ENCODE peak calls at places on chromosomes 4 and X, in nine cellular contexts. One of them, this sample, is unnamed.

GRCh38 chrX:75968293-75968692 is 183.2 kb upstream of the MAGEE2 start:
- DNase-seq in body of pancreas: no peak
- DNase-seq in CD8-positive, alpha-beta memory T cell: no peak
- DNase-seq in esophagus muscularis mucosa: no peak
- DNase-seq in Peyer's patch: no peak
- DNase-seq in A673: no peak
- DNase-seq in BE2C: no peak
- DNase-seq in Panc1: no peak
- DNase-seq in HCT116: peak; percentile 15
- DNase-seq in this sample: no peak

GRCh38 chr4:187204389-187204920 is 480.8 kb upstream of the FAT1 start:
- DNase-seq in body of pancreas: no peak
- DNase-seq in CD8-positive, alpha-beta memory T cell: no peak
- DNase-seq in esophagus muscularis mucosa: no peak
- DNase-seq in Peyer's patch: no peak
- DNase-seq in A673: no peak
- DNase-seq in BE2C: no peak
- DNase-seq in Panc1: no peak
- DNase-seq in HCT116: no peak
- DNase-seq in this sample: no peak

GRCh38 chr4:2416564-2417195 is 1.8 kb downstream of the ZFYVE28 start:
- DNase-seq in body of pancreas: no peak
- DNase-seq in CD8-positive, alpha-beta memory T cell: no peak
- DNase-seq in esophagus muscularis mucosa: no peak
- DNase-seq in Peyer's patch: no peak
- DNase-seq in A673: no peak
- DNase-seq in BE2C: no peak
- DNase-seq in Panc1: no peak
- DNase-seq in HCT116: no peak
- DNase-seq in this sample: no peak

GRCh38 chr4:95867919-95868318 is 28.0 kb downstream of the PDHA2 start:
- DNase-seq in body of pancreas: no peak
- DNase-seq in CD8-positive, alpha-beta memory T cell: no peak
- DNase-seq in esophagus muscularis mucosa: no peak
- DNase-seq in Peyer's patch: no peak
- DNase-seq in A673: peak; percentile 24
- DNase-seq in BE2C: no peak
- DNase-seq in Panc1: no peak
- DNase-seq in HCT116: peak; percentile 28
- DNase-seq in this sample: no peak

GRCh38 chr4:127630152-127630551 is 2.6 kb upstream of the INTU start:
- DNase-seq in body of pancreas: no peak
- DNase-seq in CD8-positive, alpha-beta memory T cell: no peak
- DNase-seq in esophagus muscularis mucosa: no peak
- DNase-seq in Peyer's patch: no peak
- DNase-seq in A673: no peak
- DNase-seq in BE2C: no peak
- DNase-seq in Panc1: no peak
- DNase-seq in HCT116: no peak
- DNase-seq in this sample: no peak

GRCh38 chr4:8362483-8362882 is 78.0 kb downstream of the ACOX3 start:
- DNase-seq in body of pancreas: no peak
- DNase-seq in CD8-positive, alpha-beta memory T cell: no peak
- DNase-seq in esophagus muscularis mucosa: no peak
- DNase-seq in Peyer's patch: no peak
- DNase-seq in A673: no peak
- DNase-seq in BE2C: no peak
- DNase-seq in Panc1: no peak
- DNase-seq in HCT116: no peak
- DNase-seq in this sample: no peak

GRCh38 chr4:141447761-141448160 is 188.6 kb upstream of the IL15 start:
- DNase-seq in body of pancreas: no peak
- DNase-seq in CD8-positive, alpha-beta memory T cell: no peak
- DNase-seq in esophagus muscularis mucosa: no peak
- DNase-seq in Peyer's patch: no peak
- DNase-seq in A673: no peak
- DNase-seq in BE2C: no peak
- DNase-seq in Panc1: no peak
- DNase-seq in HCT116: no peak
- DNase-seq in this sample: no peak

GRCh38 chr4:52659016-52659721 is at the start of gene USP46:
- DNase-seq in body of pancreas: peak; percentile 79
- DNase-seq in CD8-positive, alpha-beta memory T cell: peak; percentile 34
- DNase-seq in esophagus muscularis mucosa: peak; percentile 93
- DNase-seq in Peyer's patch: peak; percentile 52
- DNase-seq in A673: peak; percentile 66
- DNase-seq in BE2C: peak; percentile 80
- DNase-seq in Panc1: no peak
- DNase-seq in HCT116: peak; percentile 15
- DNase-seq in this sample: peak; percentile 82

GRCh38 chr4:41658106-41658505 is 90.4 kb downstream of the PHOX2B start:
- DNase-seq in body of pancreas: no peak
- DNase-seq in CD8-positive, alpha-beta memory T cell: no peak
- DNase-seq in esophagus muscularis mucosa: no peak
- DNase-seq in Peyer's patch: no peak
- DNase-seq in A673: no peak
- DNase-seq in BE2C: no peak
- DNase-seq in Panc1: no peak
- DNase-seq in HCT116: no peak
- DNase-seq in this sample: no peak

GRCh38 chr4:141215030-141215429 is 5.7 kb upstream of the ZNF330 start:
- DNase-seq in body of pancreas: no peak
- DNase-seq in CD8-positive, alpha-beta memory T cell: no peak
- DNase-seq in esophagus muscularis mucosa: no peak
- DNase-seq in Peyer's patch: no peak
- DNase-seq in A673: no peak
- DNase-seq in BE2C: no peak
- DNase-seq in Panc1: no peak
- DNase-seq in HCT116: no peak
- DNase-seq in this sample: no peak

GRCh38 chrX:41238543-41238942 is 95.4 kb upstream of the DDX3X start:
- DNase-seq in body of pancreas: no peak
- DNase-seq in CD8-positive, alpha-beta memory T cell: no peak
- DNase-seq in esophagus muscularis mucosa: no peak
- DNase-seq in Peyer's patch: no peak
- DNase-seq in A673: peak; percentile 15
- DNase-seq in BE2C: no peak
- DNase-seq in Panc1: no peak
- DNase-seq in HCT116: no peak
- DNase-seq in this sample: no peak

GRCh38 chrX:83593634-83594294 is 85.7 kb downstream of the POU3F4 start:
- DNase-seq in body of pancreas: no peak
- DNase-seq in CD8-positive, alpha-beta memory T cell: no peak
- DNase-seq in esophagus muscularis mucosa: no peak
- DNase-seq in Peyer's patch: no peak
- DNase-seq in A673: no peak
- DNase-seq in BE2C: no peak
- DNase-seq in Panc1: no peak
- DNase-seq in HCT116: no peak
- DNase-seq in this sample: no peak

GRCh38 chrX:129665916-129666644 is 11.3 kb upstream of the APLN start:
- DNase-seq in body of pancreas: no peak
- DNase-seq in CD8-positive, alpha-beta memory T cell: no peak
- DNase-seq in esophagus muscularis mucosa: no peak
- DNase-seq in Peyer's patch: no peak
- DNase-seq in A673: peak; percentile 46
- DNase-seq in BE2C: no peak
- DNase-seq in Panc1: peak; percentile 66
- DNase-seq in HCT116: peak; percentile 26
- DNase-seq in this sample: peak; percentile 71

GRCh38 chr4:139761461-139761860 is 95.8 kb downstream of the MGST2 start:
- DNase-seq in body of pancreas: no peak
- DNase-seq in CD8-positive, alpha-beta memory T cell: no peak
- DNase-seq in esophagus muscularis mucosa: no peak
- DNase-seq in Peyer's patch: no peak
- DNase-seq in A673: peak; percentile 49
- DNase-seq in BE2C: peak; percentile 83
- DNase-seq in Panc1: no peak
- DNase-seq in HCT116: peak; percentile 24
- DNase-seq in this sample: no peak

GRCh38 chr4:123312951-123313592 is 83.5 kb upstream of the SPRY1 start:
- DNase-seq in body of pancreas: no peak
- DNase-seq in CD8-positive, alpha-beta memory T cell: no peak
- DNase-seq in esophagus muscularis mucosa: no peak
- DNase-seq in Peyer's patch: no peak
- DNase-seq in A673: no peak
- DNase-seq in BE2C: no peak
- DNase-seq in Panc1: no peak
- DNase-seq in HCT116: no peak
- DNase-seq in this sample: no peak

GRCh38 chr4:143699331-143700059 is 980 bp downstream of the FREM3 start:
- DNase-seq in body of pancreas: no peak
- DNase-seq in CD8-positive, alpha-beta memory T cell: no peak
- DNase-seq in esophagus muscularis mucosa: no peak
- DNase-seq in Peyer's patch: no peak
- DNase-seq in A673: no peak
- DNase-seq in BE2C: no peak
- DNase-seq in Panc1: no peak
- DNase-seq in HCT116: no peak
- DNase-seq in this sample: no peak

DNA sequence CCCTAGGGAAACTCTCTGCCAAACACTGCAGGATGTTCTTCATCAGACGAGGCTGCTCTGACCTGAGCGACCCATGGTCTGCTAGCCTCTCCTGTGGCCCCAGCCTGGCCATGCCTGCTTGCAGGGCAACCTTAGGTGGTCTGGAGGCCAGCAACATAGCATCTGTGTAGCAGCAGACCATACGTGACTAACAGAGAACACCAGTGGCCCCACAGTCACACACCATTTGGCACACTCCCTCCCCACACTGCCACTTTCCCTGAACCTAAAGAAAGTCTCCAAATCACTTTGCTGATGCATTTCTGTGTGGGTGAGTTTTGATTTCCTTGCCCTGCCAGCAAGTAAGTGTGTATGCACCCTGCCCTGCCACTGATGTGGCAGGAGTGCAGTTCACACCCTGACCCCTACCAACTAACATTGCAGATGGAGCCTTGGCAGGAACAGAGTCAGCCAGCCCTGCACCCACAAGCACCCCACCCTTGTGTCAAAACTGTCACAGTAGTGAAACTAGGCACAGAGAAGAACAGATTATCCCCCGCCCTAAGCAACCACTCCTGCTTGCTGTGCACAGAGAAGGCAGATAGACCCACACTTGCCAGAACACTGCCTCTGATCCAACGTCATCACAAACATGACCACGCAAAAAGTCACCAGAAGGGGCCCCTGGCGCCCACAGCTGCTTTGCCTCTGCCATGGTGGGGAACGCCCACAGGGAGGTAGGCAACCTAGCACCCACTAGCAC is 249.1 kb downstream of the SPIN4 start:
- DNase-seq in body of pancreas: no peak
- DNase-seq in CD8-positive, alpha-beta memory T cell: no peak
- DNase-seq in esophagus muscularis mucosa: no peak
- DNase-seq in Peyer's patch: no peak
- DNase-seq in A673: no peak
- DNase-seq in BE2C: no peak
- DNase-seq in Panc1: no peak
- DNase-seq in HCT116: no peak
- DNase-seq in this sample: no peak
- H3K9me3 ChIP-seq in body of pancreas: no peaks in the 10 kb centered on the region
- H3K9me3 ChIP-seq in CD8-positive, alpha-beta memory T cell: no peaks in the 10 kb centered on the region
- H3K9me3 ChIP-seq in esophagus muscularis mucosa: peaks cover 12% of the 10 kb centered on the region
- H3K9me3 ChIP-seq in Peyer's patch: no peaks in the 10 kb centered on the region
- H3K9me3 ChIP-seq in A673: peaks cover 4% of the 10 kb centered on the region
- H3K9me3 ChIP-seq in BE2C: no peaks in the 10 kb centered on the region
- H3K9me3 ChIP-seq in Panc1: no peaks in the 10 kb centered on the region
- H3K9me3 ChIP-seq in HCT116: no peaks in the 10 kb centered on the region
- H3K9me3 ChIP-seq in this sample: no peaks in the 10 kb centered on the region

GRCh38 chrX:40157228-40158035 is 59.7 kb upstream of the BCOR start:
- DNase-seq in body of pancreas: no peak
- DNase-seq in CD8-positive, alpha-beta memory T cell: no peak
- DNase-seq in esophagus muscularis mucosa: no peak
- DNase-seq in Peyer's patch: no peak
- DNase-seq in A673: no peak
- DNase-seq in BE2C: no peak
- DNase-seq in Panc1: no peak
- DNase-seq in HCT116: no peak
- DNase-seq in this sample: no peak

GRCh38 chrX:40154853-40155616 is 57.3 kb upstream of the BCOR start:
- DNase-seq in body of pancreas: peak; percentile 75
- DNase-seq in CD8-positive, alpha-beta memory T cell: no peak
- DNase-seq in esophagus muscularis mucosa: peak; percentile 92
- DNase-seq in Peyer's patch: no peak
- DNase-seq in A673: peak; percentile 51
- DNase-seq in BE2C: peak; percentile 61
- DNase-seq in Panc1: no peak
- DNase-seq in HCT116: no peak
- DNase-seq in this sample: peak; percentile 91

GRCh38 chrX:40158036-40158706 is 60.4 kb upstream of the BCOR start:
- DNase-seq in body of pancreas: no peak
- DNase-seq in CD8-positive, alpha-beta memory T cell: no peak
- DNase-seq in esophagus muscularis mucosa: no peak
- DNase-seq in Peyer's patch: no peak
- DNase-seq in A673: peak; percentile 56
- DNase-seq in BE2C: peak; percentile 43
- DNase-seq in Panc1: no peak
- DNase-seq in HCT116: no peak
- DNase-seq in this sample: no peak

GRCh38 chrX:40155617-40156471 is 58.1 kb upstream of the BCOR start:
- DNase-seq in body of pancreas: no peak
- DNase-seq in CD8-positive, alpha-beta memory T cell: no peak
- DNase-seq in esophagus muscularis mucosa: no peak
- DNase-seq in Peyer's patch: no peak
- DNase-seq in A673: peak; percentile 42
- DNase-seq in BE2C: no peak
- DNase-seq in Panc1: no peak
- DNase-seq in HCT116: no peak
- DNase-seq in this sample: no peak

GRCh38 chrX:40156472-40157227 is 58.9 kb upstream of the BCOR start:
- DNase-seq in body of pancreas: no peak
- DNase-seq in CD8-positive, alpha-beta memory T cell: no peak
- DNase-seq in esophagus muscularis mucosa: no peak
- DNase-seq in Peyer's patch: no peak
- DNase-seq in A673: no peak
- DNase-seq in BE2C: peak; percentile 80
- DNase-seq in Panc1: no peak
- DNase-seq in HCT116: no peak
- DNase-seq in this sample: no peak
- H3K9me3 ChIP-seq in body of pancreas: no peaks in the 10 kb centered on the region
- H3K9me3 ChIP-seq in CD8-positive, alpha-beta memory T cell: no peaks in the 10 kb centered on the region
- H3K9me3 ChIP-seq in esophagus muscularis mucosa: no peaks in the 10 kb centered on the region
- H3K9me3 ChIP-seq in Peyer's patch: no peaks in the 10 kb centered on the region
- H3K9me3 ChIP-seq in A673: no peaks in the 10 kb centered on the region
- H3K9me3 ChIP-seq in BE2C: no peaks in the 10 kb centered on the region
- H3K9me3 ChIP-seq in Panc1: no peaks in the 10 kb centered on the region
- H3K9me3 ChIP-seq in HCT116: no peaks in the 10 kb centered on the region
- H3K9me3 ChIP-seq in this sample: no peaks in the 10 kb centered on the region

GRCh38 chr4:1086011-1086410 is 27.4 kb downstream of the RNF212 start:
- DNase-seq in body of pancreas: no peak
- DNase-seq in CD8-positive, alpha-beta memory T cell: no peak
- DNase-seq in esophagus muscularis mucosa: no peak
- DNase-seq in Peyer's patch: no peak
- DNase-seq in A673: no peak
- DNase-seq in BE2C: no peak
- DNase-seq in Panc1: no peak
- DNase-seq in HCT116: no peak
- DNase-seq in this sample: no peak
- H3K9me3 ChIP-seq in body of pancreas: peaks cover 5% of the 10 kb centered on the region
- H3K9me3 ChIP-seq in CD8-positive, alpha-beta memory T cell: no peaks in the 10 kb centered on the region
- H3K9me3 ChIP-seq in esophagus muscularis mucosa: no peaks in the 10 kb centered on the region
- H3K9me3 ChIP-seq in Peyer's patch: no peaks in the 10 kb centered on the region
- H3K9me3 ChIP-seq in A673: no peaks in the 10 kb centered on the region
- H3K9me3 ChIP-seq in BE2C: no peaks in the 10 kb centered on the region
- H3K9me3 ChIP-seq in Panc1: no peaks in the 10 kb centered on the region
- H3K9me3 ChIP-seq in HCT116: peaks cover 5% of the 10 kb centered on the region
- H3K9me3 ChIP-seq in this sample: no peaks in the 10 kb centered on the region

GRCh38 chrX:47976254-47977151 is 27.3 kb downstream of the ZNF182 start:
- DNase-seq in body of pancreas: no peak
- DNase-seq in CD8-positive, alpha-beta memory T cell: no peak
- DNase-seq in esophagus muscularis mucosa: no peak
- DNase-seq in Peyer's patch: no peak
- DNase-seq in A673: no peak
- DNase-seq in BE2C: no peak
- DNase-seq in Panc1: no peak
- DNase-seq in HCT116: no peak
- DNase-seq in this sample: no peak
- H3K9me3 ChIP-seq in body of pancreas: no peaks in the 10 kb centered on the region
- H3K9me3 ChIP-seq in CD8-positive, alpha-beta memory T cell: peaks cover 49% of the 10 kb centered on the region
- H3K9me3 ChIP-seq in esophagus muscularis mucosa: peaks cover 65% of the 10 kb centered on the region
- H3K9me3 ChIP-seq in Peyer's patch: peaks cover 5% of the 10 kb centered on the region
- H3K9me3 ChIP-seq in A673: peaks cover 77% of the 10 kb centered on the region
- H3K9me3 ChIP-seq in BE2C: no peaks in the 10 kb centered on the region
- H3K9me3 ChIP-seq in Panc1: peaks cover 68% of the 10 kb centered on the region
- H3K9me3 ChIP-seq in HCT116: peaks cover 7% of the 10 kb centered on the region
- H3K9me3 ChIP-seq in this sample: no peaks in the 10 kb centered on the region